ENCODE peak calls at places on chromosomes 1 and 21, in six cellular contexts. One of them, this sample, is unnamed.

GRCh38 chr21:34881894-34882371 is 167.2 kb downstream of the RUNX1 start:
- DNase-seq in CD4-positive, alpha-beta T cell: no peak
- DNase-seq in stimulated activated CD4-positive, alpha-beta T cell treated with anti-CD3 and anti-CD28 coated beads, TNF-alpha, amount 100 ng/mL, for 48 hours: no peak
- DNase-seq in HS-27A: peak; percentile 91
- DNase-seq in H54: peak; percentile 40
- DNase-seq in endodermal cell: no peak
- DNase-seq in this sample: peak; percentile 55

GRCh38 chr1:163050496-163050895 is 18.7 kb upstream of the RGS4 start:
- DNase-seq in stimulated activated CD4-positive, alpha-beta T cell treated with anti-CD3 and anti-CD28 coated beads, TNF-alpha, amount 100 ng/mL, for 48 hours: no peak
- DNase-seq in endodermal cell: no peak
- DNase-seq in CD4-positive, alpha-beta T cell: no peak
- DNase-seq in HS-27A: no peak
- DNase-seq in H54: no peak
- DNase-seq in this sample: no peak

GRCh38 chr1:11339346-11340247 is 66.6 kb downstream of the UBIAD1 start:
- DNase-seq in CD4-positive, alpha-beta T cell: no peak
- DNase-seq in H54: no peak
- DNase-seq in endodermal cell: peak; percentile 75
- DNase-seq in stimulated activated CD4-positive, alpha-beta T cell treated with anti-CD3 and anti-CD28 coated beads, TNF-alpha, amount 100 ng/mL, for 48 hours: no peak
- DNase-seq in HS-27A: no peak
- DNase-seq in this sample: peak; percentile 25

GRCh38 chr1:27571439-27572018 is 32.4 kb downstream of the AHDC1 start:
- DNase-seq in CD4-positive, alpha-beta T cell: no peak
- DNase-seq in HS-27A: no peak
- DNase-seq in H54: no peak
- DNase-seq in endodermal cell: peak; percentile 78
- DNase-seq in stimulated activated CD4-positive, alpha-beta T cell treated with anti-CD3 and anti-CD28 coated beads, TNF-alpha, amount 100 ng/mL, for 48 hours: no peak
- DNase-seq in this sample: no peak

GRCh38 chr1:245306628-245307410 is 152.0 kb downstream of the KIF26B start:
- DNase-seq in HS-27A: no peak
- DNase-seq in stimulated activated CD4-positive, alpha-beta T cell treated with anti-CD3 and anti-CD28 coated beads, TNF-alpha, amount 100 ng/mL, for 48 hours: no peak
- DNase-seq in CD4-positive, alpha-beta T cell: no peak
- DNase-seq in endodermal cell: no peak
- DNase-seq in H54: no peak
- DNase-seq in this sample: no peak

GRCh38 chr1:99645199-99645598 is 714 bp upstream of the PALMD start:
- DNase-seq in H54: peak; percentile 32
- DNase-seq in stimulated activated CD4-positive, alpha-beta T cell treated with anti-CD3 and anti-CD28 coated beads, TNF-alpha, amount 100 ng/mL, for 48 hours: no peak
- DNase-seq in CD4-positive, alpha-beta T cell: no peak
- DNase-seq in HS-27A: peak; percentile 19
- DNase-seq in endodermal cell: no peak
- DNase-seq in this sample: peak; percentile 49

GRCh38 chr1:154715385-154715784 is 107.4 kb upstream of the ADAR start:
- DNase-seq in stimulated activated CD4-positive, alpha-beta T cell treated with anti-CD3 and anti-CD28 coated beads, TNF-alpha, amount 100 ng/mL, for 48 hours: no peak
- DNase-seq in H54: no peak
- DNase-seq in endodermal cell: no peak
- DNase-seq in HS-27A: no peak
- DNase-seq in CD4-positive, alpha-beta T cell: no peak
- DNase-seq in this sample: no peak

GRCh38 chr1:116325922-116326321 is 47.1 kb upstream of the ATP1A1 start:
- DNase-seq in stimulated activated CD4-positive, alpha-beta T cell treated with anti-CD3 and anti-CD28 coated beads, TNF-alpha, amount 100 ng/mL, for 48 hours: no peak
- DNase-seq in CD4-positive, alpha-beta T cell: peak; percentile 26
- DNase-seq in endodermal cell: peak; percentile 57
- DNase-seq in HS-27A: no peak
- DNase-seq in H54: no peak
- DNase-seq in this sample: no peak

GRCh38 chr1:11708554-11709350 is 17.2 kb downstream of the DRAXIN start:
- DNase-seq in HS-27A: no peak
- DNase-seq in endodermal cell: no peak
- DNase-seq in CD4-positive, alpha-beta T cell: no peak
- DNase-seq in stimulated activated CD4-positive, alpha-beta T cell treated with anti-CD3 and anti-CD28 coated beads, TNF-alpha, amount 100 ng/mL, for 48 hours: no peak
- DNase-seq in H54: no peak
- DNase-seq in this sample: peak; percentile 13

GRCh38 chr1:2233997-2234761 is 6.1 kb downstream of the SKI start:
- DNase-seq in stimulated activated CD4-positive, alpha-beta T cell treated with anti-CD3 and anti-CD28 coated beads, TNF-alpha, amount 100 ng/mL, for 48 hours: no peak
- DNase-seq in endodermal cell: no peak
- DNase-seq in HS-27A: no peak
- DNase-seq in H54: peak; percentile 46
- DNase-seq in CD4-positive, alpha-beta T cell: peak; percentile 81
- DNase-seq in this sample: peak; percentile 38

GRCh38 chr1:235675152-235675890 is 25.7 kb upstream of the GNG4 start:
- DNase-seq in CD4-positive, alpha-beta T cell: no peak
- DNase-seq in H54: no peak
- DNase-seq in stimulated activated CD4-positive, alpha-beta T cell treated with anti-CD3 and anti-CD28 coated beads, TNF-alpha, amount 100 ng/mL, for 48 hours: no peak
- DNase-seq in endodermal cell: no peak
- DNase-seq in HS-27A: no peak
- DNase-seq in this sample: no peak

GRCh38 chr1:198463709-198464108 is 76.8 kb downstream of the ATP6V1G3 start:
- DNase-seq in HS-27A: no peak
- DNase-seq in stimulated activated CD4-positive, alpha-beta T cell treated with anti-CD3 and anti-CD28 coated beads, TNF-alpha, amount 100 ng/mL, for 48 hours: no peak
- DNase-seq in endodermal cell: no peak
- DNase-seq in H54: no peak
- DNase-seq in CD4-positive, alpha-beta T cell: no peak
- DNase-seq in this sample: no peak

GRCh38 chr21:37532868-37533780 is 166.6 kb downstream of the DYRK1A start:
- DNase-seq in H54: peak; percentile 63
- DNase-seq in CD4-positive, alpha-beta T cell: no peak
- DNase-seq in endodermal cell: peak; percentile 78
- DNase-seq in HS-27A: peak; percentile 39
- DNase-seq in stimulated activated CD4-positive, alpha-beta T cell treated with anti-CD3 and anti-CD28 coated beads, TNF-alpha, amount 100 ng/mL, for 48 hours: no peak
- DNase-seq in this sample: peak; percentile 30

GRCh38 chr1:241592273-241592958 is 47.8 kb downstream of the CHML start:
- DNase-seq in HS-27A: no peak
- DNase-seq in H54: no peak
- DNase-seq in stimulated activated CD4-positive, alpha-beta T cell treated with anti-CD3 and anti-CD28 coated beads, TNF-alpha, amount 100 ng/mL, for 48 hours: no peak
- DNase-seq in CD4-positive, alpha-beta T cell: no peak
- DNase-seq in endodermal cell: no peak
- DNase-seq in this sample: no peak

GRCh38 chr1:176521211-176521610 is 58.2 kb downstream of the PAPPA2 start:
- DNase-seq in CD4-positive, alpha-beta T cell: no peak
- DNase-seq in endodermal cell: no peak
- DNase-seq in HS-27A: no peak
- DNase-seq in H54: no peak
- DNase-seq in stimulated activated CD4-positive, alpha-beta T cell treated with anti-CD3 and anti-CD28 coated beads, TNF-alpha, amount 100 ng/mL, for 48 hours: no peak
- DNase-seq in this sample: no peak

GRCh38 chr1:214003233-214003632 is 15.5 kb downstream of the PROX1 start:
- DNase-seq in endodermal cell: no peak
- DNase-seq in HS-27A: no peak
- DNase-seq in CD4-positive, alpha-beta T cell: no peak
- DNase-seq in H54: no peak
- DNase-seq in stimulated activated CD4-positive, alpha-beta T cell treated with anti-CD3 and anti-CD28 coated beads, TNF-alpha, amount 100 ng/mL, for 48 hours: no peak
- DNase-seq in this sample: no peak

GRCh38 chr1:62384276-62385005 is 52.4 kb upstream of the USP1 start:
- DNase-seq in H54: peak; percentile 24
- DNase-seq in endodermal cell: no peak
- DNase-seq in CD4-positive, alpha-beta T cell: no peak
- DNase-seq in stimulated activated CD4-positive, alpha-beta T cell treated with anti-CD3 and anti-CD28 coated beads, TNF-alpha, amount 100 ng/mL, for 48 hours: no peak
- DNase-seq in HS-27A: no peak
- DNase-seq in this sample: no peak

GRCh38 chr1:98661544-98662353 is at the start of gene SNX7:
- DNase-seq in endodermal cell: peak; percentile 94
- DNase-seq in CD4-positive, alpha-beta T cell: no peak
- DNase-seq in H54: peak; percentile 70
- DNase-seq in stimulated activated CD4-positive, alpha-beta T cell treated with anti-CD3 and anti-CD28 coated beads, TNF-alpha, amount 100 ng/mL, for 48 hours: no peak
- DNase-seq in HS-27A: peak; percentile 60
- DNase-seq in this sample: peak; percentile 74

GRCh38 chr1:29961676-29962059 is 725.3 kb downstream of the PTPRU start:
- DNase-seq in CD4-positive, alpha-beta T cell: no peak
- DNase-seq in H54: no peak
- DNase-seq in endodermal cell: peak; percentile 36
- DNase-seq in stimulated activated CD4-positive, alpha-beta T cell treated with anti-CD3 and anti-CD28 coated beads, TNF-alpha, amount 100 ng/mL, for 48 hours: no peak
- DNase-seq in HS-27A: no peak
- DNase-seq in this sample: no peak

GRCh38 chr1:220880726-220881506 is 1.7 kb downstream of the HLX start:
- DNase-seq in H54: no peak
- DNase-seq in endodermal cell: peak; percentile 79
- DNase-seq in stimulated activated CD4-positive, alpha-beta T cell treated with anti-CD3 and anti-CD28 coated beads, TNF-alpha, amount 100 ng/mL, for 48 hours: no peak
- DNase-seq in CD4-positive, alpha-beta T cell: no peak
- DNase-seq in HS-27A: no peak
- DNase-seq in this sample: no peak

GRCh38 chr21:45378258-45378966 is 26.6 kb upstream of the COL18A1 start:
- DNase-seq in H54: no peak
- DNase-seq in CD4-positive, alpha-beta T cell: no peak
- DNase-seq in HS-27A: no peak
- DNase-seq in stimulated activated CD4-positive, alpha-beta T cell treated with anti-CD3 and anti-CD28 coated beads, TNF-alpha, amount 100 ng/mL, for 48 hours: no peak
- DNase-seq in endodermal cell: peak; percentile 78
- DNase-seq in this sample: no peak

GRCh38 chr1:233672732-233673131 is 58.8 kb downstream of the KCNK1 start:
- DNase-seq in HS-27A: no peak
- DNase-seq in H54: no peak
- DNase-seq in CD4-positive, alpha-beta T cell: no peak
- DNase-seq in endodermal cell: no peak
- DNase-seq in stimulated activated CD4-positive, alpha-beta T cell treated with anti-CD3 and anti-CD28 coated beads, TNF-alpha, amount 100 ng/mL, for 48 hours: no peak
- DNase-seq in this sample: no peak

GRCh38 chr1:52659356-52659755 is 26.4 kb downstream of the SHISAL2A start:
- DNase-seq in endodermal cell: no peak
- DNase-seq in stimulated activated CD4-positive, alpha-beta T cell treated with anti-CD3 and anti-CD28 coated beads, TNF-alpha, amount 100 ng/mL, for 48 hours: no peak
- DNase-seq in CD4-positive, alpha-beta T cell: no peak
- DNase-seq in HS-27A: no peak
- DNase-seq in H54: no peak
- DNase-seq in this sample: no peak